ENCODE peak calls at places on chromosomes 5 and 9, in six cellular contexts. One of them, this sample, is unnamed.
A peak's percentile ranks its signal among the peaks of the same experiment; 100 is the strongest.

GRCh38 chr9:8717146-8717545 is 917.6 kb upstream of the DMAC1 start:
- DNase-seq in GM23248: no peak
- DNase-seq in mammary epithelial cell: no peak
- DNase-seq in mucosa of gallbladder: no peak
- DNase-seq in Kasumi-1: no peak
- DNase-seq in GM04503: no peak
- DNase-seq in this sample: no peak

GRCh38 chr5:181052928-181053759 is 13.1 kb downstream of the BTNL9 start:
- DNase-seq in GM23248: peak; percentile 21
- DNase-seq in mammary epithelial cell: no peak
- DNase-seq in mucosa of gallbladder: no peak
- DNase-seq in Kasumi-1: no peak
- DNase-seq in GM04503: no peak
- DNase-seq in this sample: no peak

GRCh38 chr9:127904518-127904887 is 5.1 kb upstream of the ST6GALNAC6 start:
- DNase-seq in GM23248: no peak
- DNase-seq in mammary epithelial cell: no peak
- DNase-seq in mucosa of gallbladder: no peak
- DNase-seq in Kasumi-1: peak; percentile 76
- DNase-seq in GM04503: no peak
- DNase-seq in this sample: no peak

GRCh38 chr9:92947268-92948031 is at the start of gene FGD3:
- DNase-seq in GM23248: peak; percentile 54
- DNase-seq in mammary epithelial cell: no peak
- DNase-seq in mucosa of gallbladder: no peak
- DNase-seq in Kasumi-1: peak; percentile 28
- DNase-seq in GM04503: no peak
- DNase-seq in this sample: no peak

GRCh38 chr9:91833096-91833877 is 116.7 kb downstream of the ROR2 start:
- DNase-seq in GM23248: no peak
- DNase-seq in mammary epithelial cell: no peak
- DNase-seq in mucosa of gallbladder: no peak
- DNase-seq in Kasumi-1: no peak
- DNase-seq in GM04503: no peak
- DNase-seq in this sample: no peak

GRCh38 chr5:148561712-148562365 is 92.5 kb downstream of the HTR4 start:
- DNase-seq in GM23248: no peak
- DNase-seq in mammary epithelial cell: no peak
- DNase-seq in mucosa of gallbladder: peak; percentile 19
- DNase-seq in Kasumi-1: no peak
- DNase-seq in GM04503: no peak
- DNase-seq in this sample: no peak

GRCh38 chr5:75473463-75473862 is 38.0 kb downstream of the CERT1 start:
- DNase-seq in GM23248: no peak
- DNase-seq in mammary epithelial cell: no peak
- DNase-seq in mucosa of gallbladder: no peak
- DNase-seq in Kasumi-1: no peak
- DNase-seq in GM04503: no peak
- DNase-seq in this sample: no peak

GRCh38 chr9:129542761-129543160 is 78.1 kb downstream of the C9orf50 start:
- DNase-seq in GM23248: no peak
- DNase-seq in mammary epithelial cell: peak; percentile 30
- DNase-seq in mucosa of gallbladder: no peak
- DNase-seq in Kasumi-1: peak; percentile 14
- DNase-seq in GM04503: no peak
- DNase-seq in this sample: no peak

GRCh38 chr9:85041737-85042136 is 372.2 kb downstream of the NTRK2 start:
- DNase-seq in GM23248: no peak
- DNase-seq in mammary epithelial cell: no peak
- DNase-seq in mucosa of gallbladder: no peak
- DNase-seq in Kasumi-1: no peak
- DNase-seq in GM04503: no peak
- DNase-seq in this sample: no peak

GRCh38 chr5:54882101-54882500 is 103.3 kb downstream of the ESM1 start:
- DNase-seq in GM23248: no peak
- DNase-seq in mammary epithelial cell: peak; percentile 62
- DNase-seq in mucosa of gallbladder: no peak
- DNase-seq in Kasumi-1: no peak
- DNase-seq in GM04503: no peak
- DNase-seq in this sample: no peak

GRCh38 chr5:135423158-135423925 is 23.8 kb downstream of the DCANP1 start:
- DNase-seq in GM23248: no peak
- DNase-seq in mammary epithelial cell: no peak
- DNase-seq in mucosa of gallbladder: no peak
- DNase-seq in Kasumi-1: peak; percentile 88
- DNase-seq in GM04503: no peak
- DNase-seq in this sample: no peak

GRCh38 chr9:17578911-17579793 is at the start of gene SH3GL2:
- DNase-seq in GM23248: peak; percentile 39
- DNase-seq in mammary epithelial cell: peak; percentile 35
- DNase-seq in mucosa of gallbladder: no peak
- DNase-seq in Kasumi-1: no peak
- DNase-seq in GM04503: no peak
- DNase-seq in this sample: peak; percentile 9

GRCh38 chr5:90529939-90530677 is 724 bp upstream of the LYSMD3 start:
- DNase-seq in GM23248: peak; percentile 90
- DNase-seq in mammary epithelial cell: peak; percentile 74
- DNase-seq in mucosa of gallbladder: peak; percentile 71
- DNase-seq in Kasumi-1: peak; percentile 69
- DNase-seq in GM04503: peak; percentile 54
- DNase-seq in this sample: peak; percentile 87

GRCh38 chr9:75169623-75170022 is 81.3 kb downstream of the OSTF1 start:
- DNase-seq in GM23248: peak; percentile 47
- DNase-seq in mammary epithelial cell: peak; percentile 19
- DNase-seq in mucosa of gallbladder: no peak
- DNase-seq in Kasumi-1: no peak
- DNase-seq in GM04503: no peak
- DNase-seq in this sample: no peak

GRCh38 chr5:173232499-173233346 is 2.3 kb downstream of the NKX2-5 start:
- DNase-seq in GM23248: peak; percentile 27
- DNase-seq in mammary epithelial cell: no peak
- DNase-seq in mucosa of gallbladder: no peak
- DNase-seq in Kasumi-1: no peak
- DNase-seq in GM04503: no peak
- DNase-seq in this sample: no peak

GRCh38 chr5:41004931-41005330 is 66.2 kb downstream of the MROH2B start:
- DNase-seq in GM23248: no peak
- DNase-seq in mammary epithelial cell: no peak
- DNase-seq in mucosa of gallbladder: no peak
- DNase-seq in Kasumi-1: no peak
- DNase-seq in GM04503: no peak
- DNase-seq in this sample: no peak

GRCh38 chr5:1793301-1793740 is 6.3 kb downstream of the MRPL36 start:
- DNase-seq in GM23248: peak; percentile 72
- DNase-seq in mammary epithelial cell: no peak
- DNase-seq in mucosa of gallbladder: no peak
- DNase-seq in Kasumi-1: peak; percentile 64
- DNase-seq in GM04503: no peak
- DNase-seq in this sample: no peak

This sample was measured in adrenal gland.